ENCODE peak calls at places on chromosomes 3 and 15, in five cellular contexts. R is cardiac septum, E is Calu3, I is iPS-NIHi11, O is lower leg skin. F is an unnamed sample.

GRCh38 chr3:38598791-38599190 is 50.7 kb downstream of the SCN5A start:
- DNase-seq in R (peak; percentile 46), E (no peak), I (no peak), O (no peak), F (no peak)

GRCh38 chr15:49058559-49058958 is 12.3 kb upstream of the SECISBP2L start:
- DNase-seq in R (no peak), E (no peak), I (no peak), O (no peak), F (no peak)

GRCh38 chr3:10835406-10835805 is 19.4 kb downstream of the SLC6A11 start:
- DNase-seq in R (no peak), E (no peak), I (no peak), O (no peak), F (no peak)

GRCh38 chr15:64523240-64523639 is 62.9 kb downstream of the ZNF609 start:
- DNase-seq in R (no peak), E (no peak), I (no peak), O (no peak), F (no peak)

GRCh38 chr3:54773251-54773650 is 154.6 kb downstream of the LRTM1 start:
- DNase-seq in R (no peak), E (no peak), I (no peak), O (no peak), F (no peak)

GRCh38 chr3:13552855-13553652 is 4.1 kb downstream of the FBLN2 start:
- DNase-seq in R (no peak), E (no peak), I (no peak), O (no peak), F (no peak)

GRCh38 chr3:49273825-49274532 is 3.1 kb downstream of the C3orf62 start:
- DNase-seq in R (no peak), E (no peak), I (no peak), O (no peak), F (no peak)

GRCh38 chr3:142664819-142665218 is 59.0 kb upstream of the TRPC1 start:
- DNase-seq in R (no peak), E (no peak), I (peak; percentile 7), O (no peak), F (no peak)

GRCh38 chr15:32838820-32839219 is 121.0 kb downstream of the GREM1 start:
- DNase-seq in R (no peak), E (no peak), I (no peak), O (peak; percentile 60), F (no peak)

GRCh38 chr3:144744473-144744872 is 772.9 kb downstream of the DIPK2A start:
- DNase-seq in R (no peak), E (no peak), I (no peak), O (no peak), F (no peak)

GRCh38 chr3:141804447-141804777 is 41.2 kb downstream of the GRK7 start:
- DNase-seq in R (no peak), E (no peak), I (no peak), O (no peak), F (no peak)

GRCh38 chr15:74821091-74821789 is 5.2 kb upstream of the CPLX3 start:
- DNase-seq in R (no peak), E (no peak), I (peak; percentile 59), O (no peak), F (no peak)

GRCh38 chr3:170869645-170870593 is at the start of gene RPL22L1:
- DNase-seq in R (peak; percentile 98), E (peak; percentile 97), I (peak; percentile 92), O (peak; percentile 92), F (peak; percentile 91)

GRCh38 chr3:51709004-51709420 is 2.1 kb downstream of the GRM2 start:
- DNase-seq in R (peak; percentile 63), E (no peak), I (no peak), O (no peak), F (no peak)

F was measured in foreskin keratinocyte.